ENCODE peak calls at places on chromosomes 4 and X, in ten cellular contexts. K, J, M, L, T, A, P, X, N and W are unnamed samples.

GRCh38 chr4:52172166-52172565 is 121.1 kb downstream of the SPATA18 start:
- DNase-seq in X (peak; percentile 8), K (peak; percentile 46), T (no peak), P (no peak), A (no peak), L (peak; percentile 24), J (no peak), M (no peak), N (no peak), W (no peak)

GRCh38 chrX:10189317-10190268 is 32.8 kb downstream of the CLCN4 start:
- DNase-seq in L (peak; percentile 88), N (peak; percentile 61), X (peak; percentile 74), A (peak; percentile 70), P (peak; percentile 58), J (no peak), M (peak; percentile 76), T (peak; percentile 49), K (peak; percentile 86), W (peak; percentile 85)

GRCh38 chr4:134812611-134813010 is 611.0 kb upstream of the PABPC4L start:
- DNase-seq in P (no peak), M (no peak), A (no peak), L (no peak), X (no peak), N (no peak), J (no peak), T (no peak), K (no peak), W (no peak)

GRCh38 chrX:41718481-41719245 is 5.3 kb upstream of the GPR82 start:
- DNase-seq in X (peak; percentile 83), K (no peak), T (no peak), A (no peak), L (no peak), J (no peak), N (no peak), M (no peak), P (no peak), W (no peak)

GRCh38 chrX:51803833-51804232 is 60.6 kb downstream of the GSPT2 start:
- DNase-seq in T (no peak), L (no peak), J (no peak), X (no peak), A (no peak), N (no peak), P (no peak), M (no peak), K (no peak), W (no peak)

GRCh38 chrX:32137525-32137924 is 1065.7 kb upstream of the FTHL17 start:
- DNase-seq in X (peak; percentile 51), A (no peak), K (no peak), J (no peak), L (peak; percentile 32), T (no peak), P (peak; percentile 5), M (peak; percentile 72), N (no peak), W (no peak)

GRCh38 chrX:153646620-153647373 is at the start of gene DUSP9:
- DNase-seq in M (peak; percentile 69), X (peak; percentile 72), N (no peak), T (no peak), P (no peak), K (peak; percentile 61), A (peak; percentile 69), L (no peak), J (no peak), W (no peak)

GRCh38 chr4:70399319-70399718 is 1.6 kb downstream of the OPRPN start:
- DNase-seq in J (no peak), K (peak; percentile 31), X (no peak), P (no peak), T (no peak), N (no peak), L (no peak), A (no peak), M (no peak), W (no peak)

GRCh38 chrX:17613979-17614572 is 123.2 kb upstream of the SCML1 start:
- DNase-seq in A (no peak), L (peak; percentile 59), X (no peak), M (peak; percentile 37), K (peak; percentile 59), N (no peak), J (no peak), T (no peak), P (no peak), W (no peak)

GRCh38 chr4:126727461-126727860 is 905.3 kb upstream of the INTU start:
- DNase-seq in A (no peak), M (no peak), J (no peak), P (no peak), X (no peak), N (no peak), T (no peak), K (no peak), L (no peak), W (no peak)

GRCh38 chrX:96182366-96182765 is 502.3 kb upstream of the DIAPH2 start:
- DNase-seq in J (no peak), T (no peak), N (no peak), M (peak; percentile 61), X (peak; percentile 38), A (no peak), P (no peak), K (peak; percentile 69), L (peak; percentile 24), W (no peak)

GRCh38 chrX:44432641-44433040 is 89.2 kb upstream of the EFHC2 start:
- DNase-seq in K (peak; percentile 61), J (no peak), L (no peak), N (no peak), T (no peak), P (peak; percentile 3), A (no peak), X (no peak), M (no peak), W (no peak)

GRCh38 chr4:114791976-114792375 is 193.4 kb downstream of the UGT8 start:
- DNase-seq in N (no peak), K (no peak), A (no peak), X (no peak), L (no peak), J (no peak), T (no peak), M (no peak), P (no peak), W (no peak)

GRCh38 chrX:11214346-11215190 is 78.6 kb upstream of the AMELX start:
- DNase-seq in J (no peak), K (no peak), X (no peak), L (no peak), N (no peak), P (no peak), T (no peak), M (no peak), A (no peak), W (no peak)

GRCh38 chrX:69229436-69229835 is 64.2 kb upstream of the PJA1 start:
- DNase-seq in X (no peak), T (no peak), M (no peak), K (peak; percentile 48), A (no peak), P (no peak), N (no peak), L (no peak), J (no peak), W (no peak)

GRCh38 chr4:128823025-128823661 is 13.6 kb downstream of the JADE1 start:
- DNase-seq in L (no peak), M (no peak), T (no peak), X (no peak), K (peak; percentile 85), P (no peak), A (peak; percentile 21), N (no peak), J (no peak), W (no peak)

DNA sequence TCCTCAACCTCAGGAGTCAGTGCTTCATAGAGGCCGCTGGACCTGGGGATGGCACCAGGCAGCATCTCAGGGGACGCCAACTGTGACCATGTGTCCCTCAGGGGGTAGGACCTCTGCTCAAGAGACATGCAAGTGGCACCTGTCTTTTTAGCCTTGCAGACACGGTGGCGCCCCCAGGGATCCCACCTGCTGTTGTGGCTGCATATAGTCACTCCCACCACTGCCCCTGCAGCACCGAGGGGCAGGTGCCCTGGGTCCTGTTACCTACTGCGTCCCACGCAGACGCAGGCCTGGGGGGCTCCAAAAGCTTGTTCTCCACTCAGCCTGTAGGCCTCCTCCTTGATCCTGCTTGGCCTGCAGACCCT is 2.5 kb downstream of the MYL5 start:
- DNase-seq in A (no peak), L (no peak), N (no peak), M (no peak), P (no peak), J (no peak), T (no peak), X (no peak), K (no peak), W (no peak)
- H3K4me1 ChIP-seq in A (peaks cover 16% of the 10 kb centered on the region), L (peaks cover 45% of the 10 kb centered on the region), N (peaks cover 53% of the 10 kb centered on the region), M (peaks cover 30% of the 10 kb centered on the region), P (peaks cover 28% of the 10 kb centered on the region), J (peaks cover 35% of the 10 kb centered on the region), T (peaks cover 51% of the 10 kb centered on the region), X (peaks cover 9% of the 10 kb centered on the region), K (peaks cover 33% of the 10 kb centered on the region), W (no peaks in the 10 kb centered on the region)

DNA sequence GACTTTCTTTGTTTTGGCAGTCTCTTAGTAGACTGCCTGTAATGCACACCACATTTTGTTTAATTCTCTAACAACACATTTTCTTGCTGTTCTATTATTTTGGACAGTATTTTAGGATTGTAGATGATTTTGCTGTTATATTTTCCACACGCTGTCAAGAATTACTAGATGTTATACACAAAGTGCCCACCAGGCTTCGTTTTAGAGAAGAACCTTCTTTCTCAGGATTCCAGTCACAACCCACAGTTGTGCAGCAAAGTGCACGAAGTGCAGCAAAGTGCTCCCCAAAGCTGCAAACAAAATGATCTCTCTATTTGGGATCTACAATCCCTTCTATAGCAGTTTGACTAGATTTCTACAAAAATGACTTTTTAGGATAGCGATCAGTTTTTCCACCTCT is 2.4 kb downstream of the ZNF141 start:
- DNase-seq in X (peak; percentile 8), A (no peak), T (no peak), K (no peak), J (no peak), P (no peak), N (no peak), M (no peak), L (no peak), W (no peak)
- TF ChIP-seq CTCF in X (peak; percentile 45), A (no peak), T (peak; percentile 28), K (no peak), J (no peak), P (no peak), N (peak; percentile 9), M (peak; percentile 13), L (peak; percentile 10), W (peak; percentile 27)

DNA sequence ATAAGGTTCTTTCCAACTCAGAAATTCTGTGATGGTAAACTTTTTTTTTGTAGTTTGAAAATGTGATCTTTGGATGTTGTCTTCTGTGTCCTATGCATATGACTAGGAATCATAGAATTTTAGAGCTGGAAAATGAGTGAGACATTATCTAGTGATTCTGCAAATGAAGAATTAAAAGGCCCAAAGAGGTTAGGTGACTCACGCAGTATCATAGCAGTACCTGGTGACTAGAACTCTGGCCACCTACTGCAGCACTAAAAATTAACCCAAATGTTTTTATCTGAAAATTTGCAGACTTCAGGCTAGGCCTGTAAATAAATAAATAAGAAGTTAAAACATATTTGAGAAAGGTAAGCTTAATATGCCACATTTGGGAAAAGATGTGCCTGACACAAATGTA is 52.8 kb downstream of the NFKB1 start:
- DNase-seq in K (peak; percentile 12), J (no peak), A (no peak), L (no peak), X (no peak), T (no peak), P (no peak), N (no peak), M (no peak), W (no peak)
- H3K27ac ChIP-seq in K (no peak overlapping the region), J (no peak overlapping the region), A (no peak overlapping the region), L (no peak overlapping the region), X (no peak overlapping the region), T (peak overlapping the region; percentile 62), P (peak overlapping the region; percentile 10), N (peak overlapping the region; percentile 72), M (no peak overlapping the region), W (peak overlapping the region; percentile 51)

GRCh38 chrX:42948723-42949122 is 170.8 kb upstream of the PPP1R2C start:
- DNase-seq in A (no peak), T (no peak), X (no peak), J (no peak), K (no peak), L (no peak), M (no peak), N (no peak), P (no peak), W (no peak)
- H3K4me1 ChIP-seq in A (no peaks in the 10 kb centered on the region), T (no peaks in the 10 kb centered on the region), X (peaks cover 16% of the 10 kb centered on the region), J (no peaks in the 10 kb centered on the region), K (no peaks in the 10 kb centered on the region), L (no peaks in the 10 kb centered on the region), M (no peaks in the 10 kb centered on the region), N (no peaks in the 10 kb centered on the region), P (no peaks in the 10 kb centered on the region), W (no peaks in the 10 kb centered on the region)